ENCODE peak calls at places on chromosomes 1 and 21, in five cellular contexts. O, Y, N, X and W are unnamed samples.

GRCh38 chr21:30206551-30207251 is 9.2 kb downstream of the CLDN8 start:
- DNase-seq in O (no peak), Y (no peak), N (no peak), X (no peak), W (no peak)

GRCh38 chr1:5647226-5647625 is 345.0 kb downstream of the NPHP4 start:
- DNase-seq in O (no peak), Y (no peak), N (no peak), X (no peak), W (no peak)

GRCh38 chr1:246081138-246081702 is 425.9 kb downstream of the SMYD3 start:
- DNase-seq in O (peak; percentile 25), Y (no peak), N (no peak), X (no peak), W (no peak)

GRCh38 chr1:172851871-172852270 is 193.0 kb downstream of the FASLG start:
- DNase-seq in O (no peak), Y (no peak), N (no peak), X (no peak), W (no peak)

GRCh38 chr1:56029329-56030003 is 549.9 kb downstream of the PLPP3 start:
- DNase-seq in O (peak; percentile 23), Y (no peak), N (no peak), X (no peak), W (peak; percentile 5)

GRCh38 chr1:119160851-119161250 is 20.4 kb upstream of the WARS2 start:
- DNase-seq in O (no peak), Y (no peak), N (no peak), X (no peak), W (no peak)

GRCh38 chr1:1247341-1247913 is 905 bp upstream of the C1QTNF12 start:
- DNase-seq in O (no peak), Y (no peak), N (no peak), X (no peak), W (no peak)

GRCh38 chr1:18161690-18162089 is 54.1 kb downstream of the IGSF21 start:
- DNase-seq in O (no peak), Y (no peak), N (no peak), X (no peak), W (no peak)

GRCh38 chr1:20785907-20786309 is 1.2 kb downstream of the HP1BP3 start:
- DNase-seq in O (peak; percentile 10), Y (no peak), N (no peak), X (no peak), W (no peak)

GRCh38 chr1:3063379-3064295 is 5.4 kb upstream of the PRDM16 start:
- DNase-seq in O (no peak), Y (no peak), N (no peak), X (no peak), W (no peak)

GRCh38 chr1:2046225-2046917 is 3.8 kb upstream of the PRKCZ start:
- DNase-seq in O (peak; percentile 72), Y (peak; percentile 92), N (peak; percentile 81), X (peak; percentile 64), W (no peak)

GRCh38 chr1:121458291-121459048 is 273.7 kb downstream of the SRGAP2C start:
- DNase-seq in O (no peak), Y (no peak), N (no peak), X (no peak), W (peak; percentile 58)

GRCh38 chr1:172717722-172718455 is 59.0 kb downstream of the FASLG start:
- DNase-seq in O (peak; percentile 77), Y (no peak), N (no peak), X (no peak), W (no peak)

GRCh38 chr1:35702540-35702939 is 16.1 kb downstream of the C1orf216 start:
- DNase-seq in O (no peak), Y (peak; percentile 25), N (no peak), X (no peak), W (no peak)

GRCh38 chr1:162587761-162588260 is 26.3 kb downstream of the UAP1 start:
- DNase-seq in O (no peak), Y (no peak), N (no peak), X (no peak), W (no peak)

GRCh38 chr21:44065428-44065827 is 41.8 kb upstream of the PWP2 start:
- DNase-seq in O (no peak), Y (no peak), N (no peak), X (no peak), W (no peak)

GRCh38 chr1:60535713-60536112 is 462.1 kb upstream of the C1orf87 start:
- DNase-seq in O (no peak), Y (no peak), N (no peak), X (no peak), W (no peak)

GRCh38 chr1:17225140-17225539 is 20.2 kb downstream of the PADI1 start:
- DNase-seq in O (no peak), Y (no peak), N (no peak), X (no peak), W (no peak)

GRCh38 chr1:82226198-82226505 is 425.4 kb downstream of the ADGRL2 start:
- DNase-seq in O (no peak), Y (no peak), N (no peak), X (no peak), W (no peak)

GRCh38 chr1:21936366-21937031 is 611 bp downstream of the HSPG2 start:
- DNase-seq in O (no peak), Y (no peak), N (no peak), X (no peak), W (no peak)

GRCh38 chr1:27555700-27556424 is 48.1 kb downstream of the AHDC1 start:
- DNase-seq in O (no peak), Y (peak; percentile 70), N (no peak), X (no peak), W (no peak)

GRCh38 chr21:38343691-38344090 is 86.9 kb downstream of the KCNJ15 start:
- DNase-seq in O (no peak), Y (no peak), N (no peak), X (no peak), W (no peak)
- TF ChIP-seq YY1 in O (no peak), Y (no peak), N (no peak), X (no peak), W (no peak)

GRCh38 chr1:42936309-42937078 is 22.2 kb downstream of the SLC2A1 start:
- DNase-seq in O (no peak), Y (peak; percentile 94), N (no peak), X (no peak), W (no peak)
- TF ChIP-seq TAF1 in O (no peak), Y (no peak), N (no peak), X (no peak), W (no peak)

GRCh38 chr1:46524843-46525242 is 26.6 kb downstream of the KNCN start:
- DNase-seq in O (no peak), Y (no peak), N (no peak), X (no peak), W (no peak)

GRCh38 chr1:46522184-46522968 is 29.1 kb downstream of the KNCN start:
- DNase-seq in O (no peak), Y (peak; percentile 89), N (no peak), X (no peak), W (no peak)

GRCh38 chr1:46521417-46521816 is 30.0 kb downstream of the KNCN start:
- DNase-seq in O (no peak), Y (no peak), N (no peak), X (no peak), W (no peak)

GRCh38 chr1:46523556-46524443 is 27.6 kb downstream of the KNCN start:
- DNase-seq in O (no peak), Y (no peak), N (no peak), X (no peak), W (no peak)

GRCh38 chr1:46522969-46523320 is 28.5 kb downstream of the KNCN start:
- DNase-seq in O (no peak), Y (peak; percentile 50), N (no peak), X (no peak), W (no peak)
- TF ChIP-seq YY1 in O (no peak), Y (no peak), N (no peak), X (no peak), W (no peak)

GRCh38 chr1:192768463-192768862 is 40.4 kb upstream of the RGS2 start:
- DNase-seq in O (no peak), Y (no peak), N (no peak), X (no peak), W (no peak)

GRCh38 chr1:192767798-192768197 is 41.0 kb upstream of the RGS2 start:
- DNase-seq in O (no peak), Y (no peak), N (no peak), X (no peak), W (no peak)

GRCh38 chr1:192764675-192765074 is 44.2 kb upstream of the RGS2 start:
- DNase-seq in O (no peak), Y (no peak), N (no peak), X (no peak), W (no peak)

GRCh38 chr1:192766009-192766625 is 42.7 kb upstream of the RGS2 start:
- DNase-seq in O (no peak), Y (no peak), N (no peak), X (no peak), W (no peak)

DNA sequence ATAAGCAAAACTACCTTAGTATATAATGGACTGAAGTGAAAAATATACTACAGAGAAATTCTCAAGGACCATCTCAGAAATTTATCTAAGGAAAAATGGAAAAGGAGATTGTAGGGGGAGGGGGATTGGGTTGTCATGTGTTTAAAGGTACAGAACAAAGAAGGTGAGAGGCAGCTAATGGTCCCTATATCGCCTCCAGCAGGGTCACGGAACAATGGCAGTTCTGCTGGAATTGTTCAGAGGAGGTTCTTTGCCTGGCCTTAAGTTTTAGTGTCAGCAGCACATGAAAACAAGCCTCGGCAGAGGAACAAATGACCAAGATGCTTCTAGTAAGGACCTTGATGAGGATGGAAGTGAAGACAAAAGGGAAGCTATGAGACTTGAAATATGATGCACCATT is 42.0 kb upstream of the RGS2 start:
- DNase-seq in O (no peak), Y (no peak), N (no peak), X (no peak), W (no peak)
- TF ChIP-seq TAF1 in O (no peak), Y (no peak), N (no peak), X (no peak), W (no peak)

DNA sequence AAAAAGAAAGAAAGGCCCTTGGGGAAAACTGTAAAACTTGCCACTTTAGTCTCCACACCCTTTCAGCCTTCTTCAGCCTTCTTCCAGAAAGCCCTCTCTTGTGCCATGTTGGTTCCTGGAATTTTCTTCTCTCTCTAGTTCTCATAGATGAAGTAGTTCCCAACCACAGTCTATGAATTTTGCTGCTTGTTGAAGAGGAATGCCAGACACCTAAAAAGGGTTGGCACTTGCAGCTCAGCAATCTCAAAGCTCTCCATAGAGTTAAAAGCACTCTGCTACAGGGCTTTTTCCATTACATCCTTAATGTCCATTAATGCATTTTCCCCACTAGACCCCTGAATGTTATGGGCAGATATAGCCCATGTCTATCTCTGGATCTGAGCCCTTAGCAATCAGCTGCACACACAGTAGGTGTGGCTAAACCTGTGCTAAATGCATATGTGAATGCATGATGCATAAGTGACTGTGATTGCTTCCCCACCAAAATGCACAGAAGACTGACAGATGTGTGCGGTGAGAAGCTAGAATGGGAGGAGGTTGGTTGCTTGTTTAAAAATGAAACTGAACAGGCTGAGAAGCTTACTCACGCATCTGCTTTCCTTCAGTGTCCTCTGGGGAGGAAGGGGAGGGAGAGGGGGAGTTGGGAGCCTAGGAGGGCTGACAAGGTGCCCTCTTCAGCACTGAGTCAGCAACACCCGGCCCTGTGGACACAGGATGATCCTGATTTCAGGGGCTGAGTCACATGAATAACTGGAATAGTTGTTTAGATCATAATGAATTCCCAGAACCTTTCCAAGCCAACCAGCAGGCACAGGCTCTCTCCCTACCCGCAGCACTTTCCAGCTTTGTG is 146.1 kb upstream of the FGGY start:
- DNase-seq in O (peak; percentile 44), Y (no peak), N (peak; percentile 59), X (no peak), W (peak; percentile 61)
- TF ChIP-seq YY1 in O (no peak), Y (no peak), N (peak; percentile 41), X (no peak), W (no peak)